ENCODE peak calls at places on chromosomes 4 and X, in five cellular contexts. One of them, this sample, is unnamed. For H3K4me1 and H3K27me3, the result is how much of the 10 kb centered on the place peaks cover.

GRCh38 chr4:13857800-13858199 is 230.3 kb upstream of the BOD1L1 start:
- DNase-seq in heart right ventricle: no peak
- DNase-seq in GM23248: no peak
- DNase-seq in lung: no peak
- DNase-seq in mesendoderm: no peak
- DNase-seq in this sample: no peak

GRCh38 chrX:148914783-148915182 is 414.4 kb downstream of the AFF2 start:
- DNase-seq in heart right ventricle: no peak
- DNase-seq in GM23248: no peak
- DNase-seq in lung: no peak
- DNase-seq in mesendoderm: no peak
- DNase-seq in this sample: no peak

GRCh38 chr4:1807258-1807777 is 14.2 kb downstream of the FGFR3 start:
- DNase-seq in heart right ventricle: no peak
- DNase-seq in GM23248: no peak
- DNase-seq in lung: no peak
- DNase-seq in mesendoderm: no peak
- DNase-seq in this sample: no peak

GRCh38 chr4:81981218-81981617 is 392.6 kb downstream of the HNRNPD start:
- DNase-seq in heart right ventricle: no peak
- DNase-seq in GM23248: no peak
- DNase-seq in lung: no peak
- DNase-seq in mesendoderm: no peak
- DNase-seq in this sample: no peak

GRCh38 chr4:4480685-4481393 is 61.0 kb downstream of the STX18 start:
- DNase-seq in heart right ventricle: no peak
- DNase-seq in GM23248: peak
- DNase-seq in lung: no peak
- DNase-seq in mesendoderm: peak
- DNase-seq in this sample: no peak

GRCh38 chr4:174314770-174315169 is 31.1 kb downstream of the CEP44 start:
- DNase-seq in heart right ventricle: no peak
- DNase-seq in GM23248: peak
- DNase-seq in lung: no peak
- DNase-seq in mesendoderm: peak
- DNase-seq in this sample: no peak

GRCh38 chrX:82466994-82467393 is 1041.1 kb upstream of the POU3F4 start:
- DNase-seq in heart right ventricle: no peak
- DNase-seq in GM23248: no peak
- DNase-seq in lung: no peak
- DNase-seq in mesendoderm: no peak
- DNase-seq in this sample: no peak

GRCh38 chr4:33477715-33478114 is 2757.5 kb downstream of the PCDH7 start:
- DNase-seq in heart right ventricle: no peak
- DNase-seq in GM23248: no peak
- DNase-seq in lung: no peak
- DNase-seq in mesendoderm: no peak
- DNase-seq in this sample: no peak

GRCh38 chr4:82431831-82432230 is 1.4 kb downstream of the ENOPH1 start:
- DNase-seq in heart right ventricle: no peak
- DNase-seq in GM23248: no peak
- DNase-seq in lung: no peak
- DNase-seq in mesendoderm: no peak
- DNase-seq in this sample: no peak

GRCh38 chr4:13905543-13905942 is 278.0 kb upstream of the BOD1L1 start:
- DNase-seq in heart right ventricle: no peak
- DNase-seq in GM23248: peak
- DNase-seq in lung: no peak
- DNase-seq in mesendoderm: no peak
- DNase-seq in this sample: no peak

GRCh38 chr4:165493359-165493758 is 114.6 kb downstream of the CPE start:
- DNase-seq in heart right ventricle: peak
- DNase-seq in GM23248: peak
- DNase-seq in lung: peak
- DNase-seq in mesendoderm: peak
- DNase-seq in this sample: peak

GRCh38 chrX:56564921-56565861 is 1.8 kb downstream of the UBQLN2 start:
- DNase-seq in heart right ventricle: no peak
- DNase-seq in GM23248: peak
- DNase-seq in lung: no peak
- DNase-seq in mesendoderm: peak
- DNase-seq in this sample: no peak

GRCh38 chr4:8319731-8320385 is 50.3 kb downstream of the HTRA3 start:
- DNase-seq in heart right ventricle: peak
- DNase-seq in GM23248: no peak
- DNase-seq in lung: no peak
- DNase-seq in mesendoderm: no peak
- DNase-seq in this sample: no peak

GRCh38 chrX:2614911-2615310 is 76.2 kb upstream of the CD99 start:
- DNase-seq in heart right ventricle: no peak
- DNase-seq in GM23248: peak
- DNase-seq in lung: no peak
- DNase-seq in mesendoderm: peak
- DNase-seq in this sample: peak

GRCh38 chr4:8688041-8688907 is 95.7 kb downstream of the CPZ start:
- DNase-seq in heart right ventricle: no peak
- DNase-seq in GM23248: peak
- DNase-seq in lung: no peak
- DNase-seq in mesendoderm: peak
- DNase-seq in this sample: no peak

GRCh38 chr4:173578956-173579355 is 48.9 kb upstream of the HAND2 start:
- DNase-seq in heart right ventricle: no peak
- DNase-seq in GM23248: no peak
- DNase-seq in lung: no peak
- DNase-seq in mesendoderm: no peak
- DNase-seq in this sample: no peak

GRCh38 chr4:18025263-18025662 is 3.7 kb upstream of the LCORL start:
- DNase-seq in heart right ventricle: no peak
- DNase-seq in GM23248: no peak
- DNase-seq in lung: no peak
- DNase-seq in mesendoderm: no peak
- DNase-seq in this sample: no peak

GRCh38 chrX:10484683-10485247 is 135.6 kb downstream of the MID1 start:
- DNase-seq in heart right ventricle: no peak
- DNase-seq in GM23248: peak
- DNase-seq in lung: no peak
- DNase-seq in mesendoderm: no peak
- DNase-seq in this sample: peak

GRCh38 chrX:149540133-149540620 is 635 bp upstream of the EOLA1 start:
- DNase-seq in heart right ventricle: peak
- DNase-seq in GM23248: peak
- DNase-seq in lung: peak
- DNase-seq in mesendoderm: peak
- DNase-seq in this sample: no peak

GRCh38 chr4:159780196-159780922 is 677.5 kb downstream of the RAPGEF2 start:
- DNase-seq in heart right ventricle: no peak
- DNase-seq in GM23248: no peak
- DNase-seq in lung: no peak
- DNase-seq in mesendoderm: no peak
- DNase-seq in this sample: no peak

GRCh38 chr4:151885123-151885522 is 124.3 kb upstream of the GATB start:
- DNase-seq in heart right ventricle: no peak
- DNase-seq in GM23248: no peak
- DNase-seq in lung: no peak
- DNase-seq in mesendoderm: no peak
- DNase-seq in this sample: no peak

GRCh38 chrX:48829016-48829735 is 2.9 kb downstream of the ERAS start:
- DNase-seq in heart right ventricle: no peak
- DNase-seq in GM23248: no peak
- DNase-seq in lung: no peak
- DNase-seq in mesendoderm: no peak
- DNase-seq in this sample: no peak

GRCh38 chr4:42541647-42542046 is 115.3 kb downstream of the ATP8A1 start:
- DNase-seq in heart right ventricle: no peak
- DNase-seq in GM23248: no peak
- DNase-seq in lung: no peak
- DNase-seq in mesendoderm: no peak
- DNase-seq in this sample: no peak

GRCh38 chrX:45712067-45712466 is 511.4 kb upstream of the DIPK2B start:
- DNase-seq in heart right ventricle: no peak
- DNase-seq in GM23248: peak
- DNase-seq in lung: no peak
- DNase-seq in mesendoderm: no peak
- DNase-seq in this sample: no peak

GRCh38 chr4:11428701-11429571 is at the start of gene HS3ST1:
- DNase-seq in heart right ventricle: peak
- DNase-seq in GM23248: peak
- DNase-seq in lung: peak
- DNase-seq in mesendoderm: peak
- DNase-seq in this sample: no peak

GRCh38 chrX:123740006-123740405 is 7.2 kb upstream of the THOC2 start:
- DNase-seq in heart right ventricle: no peak
- DNase-seq in GM23248: no peak
- DNase-seq in lung: no peak
- DNase-seq in mesendoderm: peak
- DNase-seq in this sample: no peak

GRCh38 chr4:57091657-57092162 is 18.5 kb downstream of the IGFBP7 start:
- DNase-seq in heart right ventricle: no peak
- DNase-seq in GM23248: no peak
- DNase-seq in lung: no peak
- DNase-seq in mesendoderm: no peak
- DNase-seq in this sample: no peak

GRCh38 chr4:762211-763190 is 56.9 kb downstream of the PCGF3 start:
- DNase-seq in heart right ventricle: no peak
- DNase-seq in GM23248: peak
- DNase-seq in lung: no peak
- DNase-seq in mesendoderm: no peak
- DNase-seq in this sample: no peak

GRCh38 chr4:48858130-48858529 is 27.2 kb downstream of the OCIAD1 start:
- DNase-seq in heart right ventricle: no peak
- DNase-seq in GM23248: no peak
- DNase-seq in lung: no peak
- DNase-seq in mesendoderm: no peak
- DNase-seq in this sample: no peak

GRCh38 chrX:1466971-1467561 is 14.4 kb upstream of the ASMTL start:
- DNase-seq in heart right ventricle: no peak
- DNase-seq in GM23248: no peak
- DNase-seq in lung: peak
- DNase-seq in mesendoderm: no peak
- DNase-seq in this sample: peak

GRCh38 chr4:122041312-122041711 is 89.5 kb upstream of the TRPC3 start:
- DNase-seq in heart right ventricle: no peak
- DNase-seq in GM23248: no peak
- DNase-seq in lung: no peak
- DNase-seq in mesendoderm: peak
- DNase-seq in this sample: no peak

GRCh38 chr4:68361146-68361589 is 11.3 kb upstream of the YTHDC1 start:
- DNase-seq in heart right ventricle: no peak
- DNase-seq in GM23248: peak
- DNase-seq in lung: no peak
- DNase-seq in mesendoderm: peak
- DNase-seq in this sample: peak

GRCh38 chr4:121690001-121690400 is 6.8 kb downstream of the ANXA5 start:
- DNase-seq in heart right ventricle: no peak
- DNase-seq in GM23248: peak
- DNase-seq in lung: no peak
- DNase-seq in mesendoderm: no peak
- DNase-seq in this sample: peak

GRCh38 chrX:29488919-29489318 is 726.4 kb upstream of the MAGEB2 start:
- DNase-seq in heart right ventricle: no peak
- DNase-seq in GM23248: no peak
- DNase-seq in lung: no peak
- DNase-seq in mesendoderm: no peak
- DNase-seq in this sample: no peak

GRCh38 chrX:29487214-29487613 is 728.1 kb upstream of the MAGEB2 start:
- DNase-seq in heart right ventricle: no peak
- DNase-seq in GM23248: no peak
- DNase-seq in lung: no peak
- DNase-seq in mesendoderm: no peak
- DNase-seq in this sample: no peak

GRCh38 chrX:29487714-29488113 is 727.6 kb upstream of the MAGEB2 start:
- DNase-seq in heart right ventricle: no peak
- DNase-seq in GM23248: no peak
- DNase-seq in lung: no peak
- DNase-seq in mesendoderm: no peak
- DNase-seq in this sample: no peak

GRCh38 chrX:29491659-29492058 is 723.7 kb upstream of the MAGEB2 start:
- DNase-seq in heart right ventricle: no peak
- DNase-seq in GM23248: no peak
- DNase-seq in lung: no peak
- DNase-seq in mesendoderm: no peak
- DNase-seq in this sample: no peak

GRCh38 chrX:29490606-29491005 is 724.8 kb upstream of the MAGEB2 start:
- DNase-seq in heart right ventricle: no peak
- DNase-seq in GM23248: no peak
- DNase-seq in lung: no peak
- DNase-seq in mesendoderm: no peak
- DNase-seq in this sample: no peak
- H3K4me1 ChIP-seq in heart right ventricle: under half
- H3K4me1 ChIP-seq in GM23248: under half
- H3K4me1 ChIP-seq in lung: under half
- H3K4me1 ChIP-seq in mesendoderm: under half
- H3K4me1 ChIP-seq in this sample: under half

DNA sequence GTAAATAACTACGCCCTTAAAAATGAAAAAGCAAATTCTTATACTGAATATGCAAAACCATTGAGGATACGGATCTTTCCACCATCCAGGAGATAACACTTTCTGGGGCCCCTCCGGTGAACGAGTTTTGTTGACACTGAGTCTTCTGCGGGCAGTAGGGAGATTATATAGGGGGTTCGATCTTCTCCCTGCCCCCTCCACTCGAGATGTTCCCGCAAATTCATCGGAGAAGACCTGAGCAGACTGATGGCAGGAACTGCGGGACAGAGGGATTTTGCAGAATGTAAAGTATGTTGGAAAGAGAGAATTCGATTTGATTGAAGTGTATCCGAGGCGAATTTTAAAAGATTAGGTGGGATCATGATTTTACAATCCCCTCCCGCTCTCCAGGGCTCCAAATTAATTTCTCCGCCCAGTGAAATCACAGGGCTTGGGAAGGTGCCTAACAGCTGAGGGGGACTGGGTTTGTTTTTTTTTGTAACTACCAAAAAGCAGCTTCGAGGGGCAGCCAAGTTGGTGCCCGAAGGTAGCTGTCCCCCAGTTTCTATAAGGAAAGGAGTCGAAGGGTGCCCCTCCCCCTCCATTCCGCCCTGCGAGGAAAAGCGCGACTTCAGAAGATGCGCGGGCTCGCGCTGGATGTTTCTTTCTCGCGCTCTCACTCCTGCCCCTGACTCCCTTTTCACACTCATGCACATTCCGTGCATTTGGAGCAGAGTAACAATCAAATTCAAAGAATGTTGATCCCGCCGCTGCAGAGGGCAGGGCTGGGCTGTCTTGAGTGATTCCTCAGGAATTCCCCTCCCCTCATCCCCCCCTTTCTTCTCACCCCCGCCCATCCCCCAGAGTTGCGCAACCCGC is 1.2 kb downstream of the TMEM255A start:
- DNase-seq in heart right ventricle: no peak
- DNase-seq in GM23248: peak
- DNase-seq in lung: no peak
- DNase-seq in mesendoderm: peak
- DNase-seq in this sample: no peak
- H3K27me3 ChIP-seq in heart right ventricle: under half
- H3K27me3 ChIP-seq in GM23248: under half
- H3K27me3 ChIP-seq in lung: under half
- H3K27me3 ChIP-seq in mesendoderm: under half
- H3K27me3 ChIP-seq in this sample: under half

GRCh38 chrX:129737921-129738320 is 858 bp upstream of the XPNPEP2 start:
- DNase-seq in heart right ventricle: no peak
- DNase-seq in GM23248: peak
- DNase-seq in lung: no peak
- DNase-seq in mesendoderm: no peak
- DNase-seq in this sample: no peak
- H3K4me1 ChIP-seq in heart right ventricle: under half
- H3K4me1 ChIP-seq in GM23248: under half
- H3K4me1 ChIP-seq in lung: under half
- H3K4me1 ChIP-seq in mesendoderm: under half
- H3K4me1 ChIP-seq in this sample: under half

GRCh38 chrX:41720125-41720780 is 3.7 kb upstream of the GPR82 start:
- DNase-seq in heart right ventricle: no peak
- DNase-seq in GM23248: peak
- DNase-seq in lung: no peak
- DNase-seq in mesendoderm: no peak
- DNase-seq in this sample: no peak
- H3K27me3 ChIP-seq in heart right ventricle: under half
- H3K27me3 ChIP-seq in GM23248: under half
- H3K27me3 ChIP-seq in lung: under half
- H3K27me3 ChIP-seq in mesendoderm: under half
- H3K27me3 ChIP-seq in this sample: under half

This sample was measured in SJSA1.